ENCODE peak calls at places on chromosome 13, in eight cellular contexts. One of them, this sample, is unnamed.

GRCh38 chr13:31987535-31988170 is 43.9 kb upstream of the FRY start:
- DNase-seq in cardiac muscle cell: no peak
- DNase-seq in breast epithelium: no peak
- DNase-seq in ascending aorta: no peak
- DNase-seq in right lobe of liver: no peak
- DNase-seq in psoas muscle: no peak
- DNase-seq in IMR-90: no peak
- DNase-seq in CD8-positive, alpha-beta T cell: no peak
- DNase-seq in this sample: no peak

GRCh38 chr13:111401151-111401550 is 80.7 kb downstream of the TEX29 start:
- DNase-seq in IMR-90: no peak
- DNase-seq in psoas muscle: no peak
- DNase-seq in ascending aorta: no peak
- DNase-seq in breast epithelium: no peak
- DNase-seq in cardiac muscle cell: no peak
- DNase-seq in right lobe of liver: peak
- DNase-seq in CD8-positive, alpha-beta T cell: no peak
- DNase-seq in this sample: no peak

GRCh38 chr13:20174656-20175405 is 14.0 kb upstream of the GJA3 start:
- DNase-seq in breast epithelium: peak
- DNase-seq in ascending aorta: peak
- DNase-seq in cardiac muscle cell: peak
- DNase-seq in right lobe of liver: no peak
- DNase-seq in psoas muscle: peak
- DNase-seq in IMR-90: peak
- DNase-seq in CD8-positive, alpha-beta T cell: no peak
- DNase-seq in this sample: peak

GRCh38 chr13:19818223-19818842 is 35.6 kb upstream of the PSPC1 start:
- DNase-seq in IMR-90: no peak
- DNase-seq in psoas muscle: peak
- DNase-seq in CD8-positive, alpha-beta T cell: peak
- DNase-seq in ascending aorta: no peak
- DNase-seq in right lobe of liver: peak
- DNase-seq in breast epithelium: no peak
- DNase-seq in cardiac muscle cell: peak
- DNase-seq in this sample: no peak

GRCh38 chr13:100710176-100710575 is 35.6 kb upstream of the TMTC4 start:
- DNase-seq in IMR-90: no peak
- DNase-seq in CD8-positive, alpha-beta T cell: no peak
- DNase-seq in cardiac muscle cell: no peak
- DNase-seq in psoas muscle: no peak
- DNase-seq in ascending aorta: no peak
- DNase-seq in right lobe of liver: no peak
- DNase-seq in breast epithelium: no peak
- DNase-seq in this sample: no peak

GRCh38 chr13:32314968-32315254 is 252 bp downstream of the ZAR1L start:
- DNase-seq in right lobe of liver: no peak
- DNase-seq in cardiac muscle cell: peak
- DNase-seq in CD8-positive, alpha-beta T cell: peak
- DNase-seq in psoas muscle: no peak
- DNase-seq in IMR-90: peak
- DNase-seq in breast epithelium: peak
- DNase-seq in ascending aorta: no peak
- DNase-seq in this sample: no peak

GRCh38 chr13:98656223-98656622 is 79.3 kb upstream of the STK24 start:
- DNase-seq in psoas muscle: no peak
- DNase-seq in cardiac muscle cell: no peak
- DNase-seq in right lobe of liver: peak
- DNase-seq in CD8-positive, alpha-beta T cell: no peak
- DNase-seq in IMR-90: no peak
- DNase-seq in breast epithelium: no peak
- DNase-seq in ascending aorta: no peak
- DNase-seq in this sample: no peak

GRCh38 chr13:30998548-30999140 is 66.2 kb downstream of the TEX26 start:
- DNase-seq in cardiac muscle cell: peak
- DNase-seq in CD8-positive, alpha-beta T cell: no peak
- DNase-seq in ascending aorta: no peak
- DNase-seq in psoas muscle: no peak
- DNase-seq in right lobe of liver: no peak
- DNase-seq in IMR-90: peak
- DNase-seq in breast epithelium: no peak
- DNase-seq in this sample: no peak

GRCh38 chr13:48775285-48775684 is 121.6 kb downstream of the CYSLTR2 start:
- DNase-seq in IMR-90: peak
- DNase-seq in psoas muscle: no peak
- DNase-seq in right lobe of liver: no peak
- DNase-seq in breast epithelium: no peak
- DNase-seq in CD8-positive, alpha-beta T cell: no peak
- DNase-seq in ascending aorta: no peak
- DNase-seq in cardiac muscle cell: no peak
- DNase-seq in this sample: no peak

GRCh38 chr13:99206226-99206625 is 5.6 kb downstream of the UBAC2 start:
- DNase-seq in cardiac muscle cell: no peak
- DNase-seq in psoas muscle: no peak
- DNase-seq in right lobe of liver: no peak
- DNase-seq in IMR-90: no peak
- DNase-seq in breast epithelium: no peak
- DNase-seq in CD8-positive, alpha-beta T cell: no peak
- DNase-seq in ascending aorta: no peak
- DNase-seq in this sample: no peak

GRCh38 chr13:60211548-60211947 is 47.8 kb upstream of the DIAPH3 start:
- DNase-seq in CD8-positive, alpha-beta T cell: no peak
- DNase-seq in cardiac muscle cell: no peak
- DNase-seq in psoas muscle: no peak
- DNase-seq in ascending aorta: no peak
- DNase-seq in right lobe of liver: no peak
- DNase-seq in IMR-90: no peak
- DNase-seq in breast epithelium: no peak
- DNase-seq in this sample: no peak

GRCh38 chr13:98447881-98448641 is 128.8 kb downstream of the STK24 start:
- DNase-seq in CD8-positive, alpha-beta T cell: no peak
- DNase-seq in breast epithelium: no peak
- DNase-seq in psoas muscle: no peak
- DNase-seq in ascending aorta: no peak
- DNase-seq in right lobe of liver: no peak
- DNase-seq in IMR-90: no peak
- DNase-seq in cardiac muscle cell: peak
- DNase-seq in this sample: no peak

GRCh38 chr13:25689539-25689938 is 317.8 kb downstream of the ATP8A2 start:
- DNase-seq in right lobe of liver: no peak
- DNase-seq in psoas muscle: no peak
- DNase-seq in breast epithelium: no peak
- DNase-seq in cardiac muscle cell: no peak
- DNase-seq in ascending aorta: no peak
- DNase-seq in IMR-90: no peak
- DNase-seq in CD8-positive, alpha-beta T cell: no peak
- DNase-seq in this sample: no peak

GRCh38 chr13:113920606-113921306 is 53.1 kb downstream of the C13orf46 start:
- DNase-seq in IMR-90: no peak
- DNase-seq in ascending aorta: no peak
- DNase-seq in right lobe of liver: no peak
- DNase-seq in CD8-positive, alpha-beta T cell: no peak
- DNase-seq in psoas muscle: no peak
- DNase-seq in breast epithelium: peak
- DNase-seq in cardiac muscle cell: no peak
- DNase-seq in this sample: peak

GRCh38 chr13:106561551-106562170 is 6.3 kb downstream of the ARGLU1 start:
- DNase-seq in CD8-positive, alpha-beta T cell: no peak
- DNase-seq in IMR-90: peak
- DNase-seq in right lobe of liver: no peak
- DNase-seq in breast epithelium: no peak
- DNase-seq in psoas muscle: no peak
- DNase-seq in cardiac muscle cell: peak
- DNase-seq in ascending aorta: no peak
- DNase-seq in this sample: no peak
- H3K27ac ChIP-seq in CD8-positive, alpha-beta T cell: no peak
- H3K27ac ChIP-seq in IMR-90: no peak
- H3K27ac ChIP-seq in right lobe of liver: no peak
- H3K27ac ChIP-seq in breast epithelium: peak
- H3K27ac ChIP-seq in psoas muscle: peak
- H3K27ac ChIP-seq in cardiac muscle cell: peak
- H3K27ac ChIP-seq in ascending aorta: peak
- H3K27ac ChIP-seq in this sample: peak

GRCh38 chr13:95352486-95352885 is 51.2 kb upstream of the ABCC4 start:
- DNase-seq in CD8-positive, alpha-beta T cell: no peak
- DNase-seq in cardiac muscle cell: no peak
- DNase-seq in right lobe of liver: no peak
- DNase-seq in breast epithelium: no peak
- DNase-seq in IMR-90: no peak
- DNase-seq in psoas muscle: no peak
- DNase-seq in ascending aorta: no peak
- DNase-seq in this sample: no peak
- TF ChIP-seq CTCF in CD8-positive, alpha-beta T cell: no peak
- TF ChIP-seq CTCF in cardiac muscle cell: no peak
- TF ChIP-seq CTCF in right lobe of liver: no peak
- TF ChIP-seq CTCF in breast epithelium: no peak
- TF ChIP-seq CTCF in IMR-90: no peak
- TF ChIP-seq CTCF in psoas muscle: no peak
- TF ChIP-seq CTCF in ascending aorta: no peak
- TF ChIP-seq CTCF in this sample: no peak

DNA sequence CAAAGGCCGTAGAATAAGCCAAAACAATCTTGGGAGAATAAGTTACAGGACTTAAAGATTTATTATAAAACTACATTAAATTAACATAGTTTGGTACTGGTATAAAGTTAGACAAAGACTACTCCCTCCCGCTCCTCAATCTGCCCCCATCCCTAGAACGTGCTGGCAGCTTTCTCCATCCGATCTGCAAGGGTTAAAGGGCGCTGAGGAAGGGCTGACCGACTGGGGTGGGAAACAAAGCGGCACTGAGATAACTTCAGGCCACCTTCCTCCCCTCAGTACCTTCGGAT is 811 bp upstream of the SUGT1 start:
- DNase-seq in IMR-90: no peak
- DNase-seq in breast epithelium: no peak
- DNase-seq in ascending aorta: no peak
- DNase-seq in right lobe of liver: no peak
- DNase-seq in psoas muscle: no peak
- DNase-seq in CD8-positive, alpha-beta T cell: no peak
- DNase-seq in cardiac muscle cell: no peak
- DNase-seq in this sample: no peak
- H3K4me3 ChIP-seq in IMR-90: peak
- H3K4me3 ChIP-seq in breast epithelium: peak
- H3K4me3 ChIP-seq in ascending aorta: peak
- H3K4me3 ChIP-seq in right lobe of liver: peak
- H3K4me3 ChIP-seq in psoas muscle: peak
- H3K4me3 ChIP-seq in CD8-positive, alpha-beta T cell: peak
- H3K4me3 ChIP-seq in cardiac muscle cell: peak
- H3K4me3 ChIP-seq in this sample: peak

GRCh38 chr13:110278859-110279258 is 28.1 kb downstream of the COL4A1 start:
- DNase-seq in IMR-90: no peak
- DNase-seq in psoas muscle: no peak
- DNase-seq in ascending aorta: no peak
- DNase-seq in CD8-positive, alpha-beta T cell: no peak
- DNase-seq in cardiac muscle cell: no peak
- DNase-seq in breast epithelium: no peak
- DNase-seq in right lobe of liver: no peak
- DNase-seq in this sample: no peak
- H3K27ac ChIP-seq in IMR-90: no peak
- H3K27ac ChIP-seq in psoas muscle: no peak
- H3K27ac ChIP-seq in ascending aorta: no peak
- H3K27ac ChIP-seq in CD8-positive, alpha-beta T cell: no peak
- H3K27ac ChIP-seq in cardiac muscle cell: no peak
- H3K27ac ChIP-seq in breast epithelium: no peak
- H3K27ac ChIP-seq in right lobe of liver: no peak
- H3K27ac ChIP-seq in this sample: peak